ENCODE peak calls at places on chromosomes 12 and 14, in six cellular contexts. O is stimulated activated CD8-positive, alpha-beta memory T cell treated with anti-CD3 and anti-CD28 coated beads, Interleukin-15, amount 100 ng/mL, for 24 hours; W is fibroblast of lung; S is HAP-1; C is activated B cell treated with CpG ODN at 0.5 μM for 24 hours; D is stimulated activated naive CD8-positive, alpha-beta T cell treated with anti-CD3 and anti-CD28 coated beads, Interleukin-15, Interleukin-2, amounts not matched to agents 100 U/mL and 50 U/mL, for 24 hours. Z is an unnamed sample.

GRCh38 chr12:119061208-119061796 is 80.0 kb downstream of the SRRM4 start:
- DNase-seq in O (no peak), W (peak), S (peak), C (no peak), D (peak), Z (peak)

GRCh38 chr12:94815958-94816357 is 165.6 kb upstream of the TMCC3 start:
- DNase-seq in O (no peak), W (no peak), S (peak), C (no peak), D (no peak), Z (no peak)

GRCh38 chr14:104739546-104740516 is 13.1 kb upstream of the SIVA1 start:
- DNase-seq in O (no peak), W (no peak), S (no peak), C (no peak), D (no peak), Z (no peak)

GRCh38 chr12:22672951-22673350 is 48.0 kb downstream of the ETNK1 start:
- DNase-seq in O (no peak), W (peak), S (no peak), C (no peak), D (no peak), Z (no peak)

GRCh38 chr14:100822921-100823320 is 3.0 kb upstream of the MEG3 start:
- DNase-seq in O (no peak), W (peak), S (no peak), C (no peak), D (no peak), Z (no peak)

GRCh38 chr14:93788557-93789365 is 476 bp upstream of the PRIMA1 start:
- DNase-seq in O (no peak), W (no peak), S (peak), C (no peak), D (no peak), Z (peak)

GRCh38 chr12:22541496-22541895 is 2.8 kb downstream of the C2CD5 start:
- DNase-seq in O (no peak), W (no peak), S (no peak), C (no peak), D (no peak), Z (peak)

GRCh38 chr12:80860206-80860605 is 77.5 kb downstream of the LIN7A start:
- DNase-seq in O (no peak), W (peak), S (no peak), C (no peak), D (no peak), Z (no peak)

GRCh38 chr14:74495356-74495755 is 1.8 kb downstream of the ISCA2 start:
- DNase-seq in O (no peak), W (no peak), S (no peak), C (no peak), D (no peak), Z (no peak)

Z was measured in epithelial cell of esophagus.